ENCODE peak calls at places on chromosomes 12 and 14, in nine cellular contexts. C is left ventricle myocardium inferior, P is suprapubic skin, O is ovary, Q is PC-9, W is bronchial epithelial cell, A is Panc1, S is fibroblast of lung, F is tibial nerve. T is an unnamed sample. For H3K36me3, the result is how much of the 10 kb centered on the place peaks cover.

GRCh38 chr14:39145266-39145966 is 24.7 kb downstream of the TRAPPC6B start:
- DNase-seq in C (no peak), P (no peak), O (no peak), Q (no peak), W (no peak), A (no peak), S (no peak), F (no peak), T (no peak)

GRCh38 chr12:108609535-108610335 is 11.9 kb upstream of the TMEM119 start:
- DNase-seq in C (peak), P (peak), O (peak), Q (no peak), W (no peak), A (no peak), S (peak), F (peak), T (no peak)

GRCh38 chr12:26678697-26679660 is 154.0 kb downstream of the ITPR2 start:
- DNase-seq in C (no peak), P (no peak), O (no peak), Q (no peak), W (no peak), A (no peak), S (no peak), F (no peak), T (no peak)

GRCh38 chr12:122963928-122964240 is 2.4 kb downstream of the ABCB9 start:
- DNase-seq in C (peak), P (no peak), O (peak), Q (no peak), W (no peak), A (no peak), S (peak), F (no peak), T (no peak)

GRCh38 chr12:13539051-13539450 is 342.5 kb downstream of the EMP1 start:
- DNase-seq in C (no peak), P (no peak), O (no peak), Q (no peak), W (no peak), A (no peak), S (no peak), F (no peak), T (no peak)

GRCh38 chr12:53006810-53007742 is 820 bp downstream of the EIF4B start:
- DNase-seq in C (peak), P (peak), O (peak), Q (peak), W (peak), A (peak), S (peak), F (peak), T (no peak)

GRCh38 chr14:88463318-88463717 is 77.9 kb downstream of the SPATA7 start:
- DNase-seq in C (no peak), P (no peak), O (no peak), Q (no peak), W (peak), A (no peak), S (no peak), F (no peak), T (no peak)

GRCh38 chr12:81257952-81258551 is 180.2 kb downstream of the ACSS3 start:
- DNase-seq in C (no peak), P (no peak), O (no peak), Q (peak), W (peak), A (no peak), S (peak), F (no peak), T (peak)

GRCh38 chr12:110403975-110404675 is 617 bp upstream of the ANAPC7 start:
- DNase-seq in C (peak), P (no peak), O (peak), Q (peak), W (peak), A (peak), S (peak), F (peak), T (no peak)

GRCh38 chr12:3427956-3428355 is 63.0 kb upstream of the PRMT8 start:
- DNase-seq in C (no peak), P (no peak), O (no peak), Q (no peak), W (no peak), A (no peak), S (no peak), F (no peak), T (no peak)

GRCh38 chr14:31930493-31931225 is 146.4 kb upstream of the ARHGAP5 start:
- DNase-seq in C (no peak), P (no peak), O (no peak), Q (peak), W (peak), A (no peak), S (peak), F (no peak), T (peak)

GRCh38 chr14:68255697-68256178 is 436.2 kb downstream of the RAD51B start:
- DNase-seq in C (no peak), P (no peak), O (no peak), Q (peak), W (peak), A (no peak), S (peak), F (no peak), T (no peak)

GRCh38 chr12:117042171-117042809 is 56.9 kb downstream of the TESC start:
- DNase-seq in C (no peak), P (no peak), O (no peak), Q (peak), W (no peak), A (no peak), S (no peak), F (no peak), T (no peak)

GRCh38 chr12:24724765-24725307 is 224.1 kb downstream of the BCAT1 start:
- DNase-seq in C (no peak), P (no peak), O (no peak), Q (no peak), W (no peak), A (no peak), S (no peak), F (no peak), T (no peak)

GRCh38 chr12:5487971-5488955 is 56.4 kb downstream of the NTF3 start:
- DNase-seq in C (no peak), P (no peak), O (no peak), Q (no peak), W (no peak), A (no peak), S (peak), F (no peak), T (no peak)

GRCh38 chr12:32217354-32218310 is 111.0 kb downstream of the BICD1 start:
- DNase-seq in C (no peak), P (no peak), O (no peak), Q (no peak), W (peak), A (no peak), S (peak), F (no peak), T (peak)

GRCh38 chr12:113103756-113104450 is 31.7 kb downstream of the RASAL1 start:
- DNase-seq in C (no peak), P (no peak), O (no peak), Q (no peak), W (peak), A (no peak), S (no peak), F (no peak), T (no peak)

GRCh38 chr12:54030889-54031860 is 1.7 kb upstream of the HOXC5 start:
- DNase-seq in C (no peak), P (peak), O (peak), Q (no peak), W (no peak), A (no peak), S (peak), F (no peak), T (no peak)

GRCh38 chr12:57522887-57523705 is 472 bp downstream of the MBD6 start:
- DNase-seq in C (peak), P (peak), O (peak), Q (no peak), W (peak), A (no peak), S (peak), F (peak), T (no peak)

GRCh38 chr14:21428930-21429329 is 27.0 kb downstream of the CHD8 start:
- DNase-seq in C (peak), P (no peak), O (no peak), Q (no peak), W (no peak), A (no peak), S (no peak), F (no peak), T (no peak)

GRCh38 chr12:48119834-48120195 is 651 bp downstream of the PFKM start:
- DNase-seq in C (no peak), P (no peak), O (no peak), Q (no peak), W (no peak), A (no peak), S (no peak), F (no peak), T (no peak)

GRCh38 chr12:109428038-109428629 is 49.0 kb downstream of the KCTD10 start:
- DNase-seq in C (peak), P (peak), O (peak), Q (peak), W (peak), A (peak), S (peak), F (peak), T (peak)

GRCh38 chr14:73726025-73726961 is 12.1 kb upstream of the PNMA1 start:
- DNase-seq in C (no peak), P (no peak), O (no peak), Q (no peak), W (no peak), A (no peak), S (no peak), F (no peak), T (no peak)

GRCh38 chr14:80658155-80658554 is 283.4 kb downstream of the CEP128 start:
- DNase-seq in C (no peak), P (no peak), O (no peak), Q (no peak), W (no peak), A (no peak), S (no peak), F (no peak), T (no peak)

GRCh38 chr14:101819251-101819990 is 57.9 kb downstream of the PPP2R5C start:
- DNase-seq in C (no peak), P (no peak), O (no peak), Q (no peak), W (no peak), A (no peak), S (no peak), F (no peak), T (no peak)

GRCh38 chr14:89915114-89915878 is 39.2 kb downstream of the EFCAB11 start:
- DNase-seq in C (peak), P (no peak), O (peak), Q (peak), W (peak), A (peak), S (peak), F (peak), T (no peak)

GRCh38 chr12:108950991-108951739 is 69.7 kb downstream of the SVOP start:
- DNase-seq in C (peak), P (peak), O (peak), Q (peak), W (peak), A (peak), S (peak), F (peak), T (peak)

GRCh38 chr14:64755661-64756265 is 51.5 kb downstream of the PLEKHG3 start:
- DNase-seq in C (no peak), P (no peak), O (no peak), Q (peak), W (peak), A (no peak), S (no peak), F (no peak), T (no peak)

GRCh38 chr14:100045687-100046344 is 19.4 kb upstream of the EVL start:
- DNase-seq in C (no peak), P (no peak), O (no peak), Q (peak), W (no peak), A (no peak), S (no peak), F (no peak), T (no peak)

GRCh38 chr14:100215330-100215885 is 23.5 kb upstream of the YY1 start:
- DNase-seq in C (no peak), P (no peak), O (no peak), Q (no peak), W (no peak), A (no peak), S (no peak), F (no peak), T (no peak)

GRCh38 chr12:50215033-50215432 is 47.9 kb upstream of the CERS5 start:
- DNase-seq in C (no peak), P (no peak), O (no peak), Q (peak), W (peak), A (no peak), S (peak), F (no peak), T (no peak)

GRCh38 chr14:93090826-93091583 is 24.7 kb downstream of the ITPK1 start:
- DNase-seq in C (peak), P (no peak), O (peak), Q (no peak), W (no peak), A (no peak), S (no peak), F (no peak), T (no peak)

GRCh38 chr14:24313912-24314311 is 2.6 kb downstream of the LTB4R start:
- DNase-seq in C (no peak), P (no peak), O (no peak), Q (no peak), W (no peak), A (no peak), S (no peak), F (no peak), T (no peak)

GRCh38 chr14:105861985-105862465 is 335.6 kb downstream of the TMEM121 start:
- DNase-seq in C (peak), P (peak), O (no peak), Q (no peak), W (no peak), A (no peak), S (no peak), F (peak), T (no peak)

GRCh38 chr12:46369095-46369473 is 3.5 kb downstream of the SLC38A2 start:
- DNase-seq in C (no peak), P (no peak), O (no peak), Q (no peak), W (no peak), A (no peak), S (no peak), F (no peak), T (no peak)

GRCh38 chr12:78088391-78088832 is 257.7 kb downstream of the NAV3 start:
- DNase-seq in C (no peak), P (no peak), O (no peak), Q (no peak), W (no peak), A (peak), S (peak), F (no peak), T (no peak)

GRCh38 chr14:28142400-28143015 is 624.1 kb upstream of the FOXG1 start:
- DNase-seq in C (no peak), P (no peak), O (no peak), Q (no peak), W (peak), A (no peak), S (peak), F (no peak), T (no peak)

GRCh38 chr14:48970995-48971394 is 615.2 kb downstream of the RPS29 start:
- DNase-seq in C (no peak), P (no peak), O (no peak), Q (no peak), W (no peak), A (no peak), S (no peak), F (no peak), T (no peak)

GRCh38 chr14:61233436-61233956 is 47.6 kb downstream of the TMEM30B start:
- DNase-seq in C (no peak), P (no peak), O (no peak), Q (no peak), W (no peak), A (no peak), S (no peak), F (no peak), T (no peak)

GRCh38 chr14:22985894-22986507 is 3.6 kb upstream of the AJUBA start:
- DNase-seq in C (no peak), P (no peak), O (no peak), Q (no peak), W (no peak), A (no peak), S (no peak), F (no peak), T (no peak)
- TF ChIP-seq CTCF in C (no peak), P (no peak), O (no peak), Q (no peak), W (no peak), A (no peak), S (no peak), F (no peak), T (no peak)

GRCh38 chr12:6534914-6535696 is 788 bp downstream of the GAPDH start:
- DNase-seq in C (peak), P (peak), O (peak), Q (peak), W (peak), A (no peak), S (peak), F (peak), T (no peak)
- H3K36me3 ChIP-seq in C (half or more), P (under half), O (under half), Q (under half), W (under half), A (under half), S (under half), F (half or more), T (under half)

GRCh38 chr12:94873368-94874085 is 130.0 kb downstream of the NDUFA12 start:
- DNase-seq in C (peak), P (no peak), O (peak), Q (no peak), W (no peak), A (no peak), S (no peak), F (no peak), T (no peak)

GRCh38 chr12:94872671-94873367 is 130.7 kb downstream of the NDUFA12 start:
- DNase-seq in C (no peak), P (no peak), O (peak), Q (no peak), W (no peak), A (no peak), S (no peak), F (no peak), T (no peak)

GRCh38 chr12:94870511-94870910 is 133.0 kb downstream of the NDUFA12 start:
- DNase-seq in C (no peak), P (no peak), O (no peak), Q (no peak), W (no peak), A (no peak), S (no peak), F (no peak), T (no peak)

GRCh38 chr12:94874086-94874985 is 129.2 kb downstream of the NDUFA12 start:
- DNase-seq in C (no peak), P (no peak), O (peak), Q (no peak), W (no peak), A (no peak), S (no peak), F (no peak), T (no peak)

DNA sequence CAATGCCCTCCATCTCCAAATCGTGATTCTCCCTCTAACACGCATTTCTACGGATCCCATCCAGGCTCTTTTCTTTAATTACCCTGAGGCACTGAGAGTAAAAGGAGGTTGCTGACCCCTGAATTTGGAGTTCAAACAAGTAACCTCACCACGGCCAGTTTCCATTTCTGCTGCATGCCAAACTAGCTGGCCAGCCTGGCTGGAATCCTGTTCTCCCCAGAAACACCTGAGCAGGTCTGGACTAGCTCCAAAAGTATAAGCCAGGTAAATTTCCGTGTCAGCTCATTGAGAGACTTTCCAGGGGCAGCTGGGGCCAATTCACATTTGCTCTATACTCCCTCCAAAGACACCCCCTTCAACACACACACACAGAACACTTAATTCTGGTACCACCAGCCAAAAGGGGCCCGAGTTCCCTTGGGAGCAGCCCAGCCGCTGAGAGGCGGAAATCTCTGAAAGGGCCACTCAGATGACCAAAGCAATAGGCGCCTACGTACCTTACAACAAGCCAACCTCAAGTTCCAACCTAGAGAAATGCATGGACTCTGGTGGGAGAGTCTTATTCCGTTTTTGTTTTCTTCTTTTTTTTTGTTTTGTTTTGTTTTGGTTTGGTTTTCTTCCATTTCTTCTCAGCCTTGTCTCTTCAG is 131.4 kb downstream of the NDUFA12 start:
- DNase-seq in C (no peak), P (no peak), O (no peak), Q (peak), W (peak), A (no peak), S (no peak), F (no peak), T (no peak)
- H3K4me3 ChIP-seq in C (no peak), P (no peak), O (no peak), Q (no peak), W (no peak), A (no peak), S (no peak), F (no peak), T (no peak)

GRCh38 chr14:103126873-103127304 is 3.6 kb downstream of the TNFAIP2 start:
- DNase-seq in C (peak), P (peak), O (peak), Q (peak), W (peak), A (no peak), S (no peak), F (no peak), T (no peak)
- TF ChIP-seq CTCF in C (peak), P (peak), O (peak), Q (no peak), W (peak), A (peak), S (no peak), F (peak), T (no peak)

GRCh38 chr14:91146661-91147060 is 32.8 kb downstream of the DGLUCY start:
- DNase-seq in C (peak), P (no peak), O (no peak), Q (no peak), W (no peak), A (no peak), S (no peak), F (no peak), T (no peak)
- H3K36me3 ChIP-seq in C (under half), P (under half), O (under half), Q (under half), W (under half), A (under half), S (under half), F (under half), T (under half)

DNA sequence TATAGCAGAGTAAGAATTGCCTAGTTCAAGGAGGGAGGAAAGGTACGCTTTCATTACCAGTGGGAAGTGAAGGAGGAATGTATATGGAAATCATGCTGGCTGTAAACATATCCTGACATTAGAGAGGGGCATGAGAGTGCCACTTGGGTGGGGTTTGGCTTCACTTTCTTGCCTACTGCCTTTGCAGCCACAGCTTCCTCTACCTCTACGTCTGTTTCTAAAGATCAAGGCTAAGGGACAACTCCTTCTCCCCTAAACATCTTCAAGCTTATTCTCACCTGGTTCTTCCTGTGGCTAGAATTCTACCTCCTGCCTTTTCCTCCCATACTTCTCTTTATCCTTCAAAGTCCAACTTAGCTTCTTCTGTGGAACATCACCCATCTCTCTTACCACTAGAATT is 58.0 kb downstream of the SUSD6 start:
- DNase-seq in C (no peak), P (no peak), O (no peak), Q (peak), W (no peak), A (no peak), S (no peak), F (no peak), T (no peak)
- H3K4me3 ChIP-seq in C (no peak), P (no peak), O (no peak), Q (no peak), W (no peak), A (no peak), S (no peak), F (no peak), T (no peak)

T was measured in kidney epithelial cell.